ENCODE peak calls at places on chromosome 12, in five cellular contexts. A is mesenchymal stem cell, H is trophoblast cell, Z is H1, S is H9. M is an unnamed sample.

GRCh38 chr12:6041891-6042290 is 82.6 kb downstream of the VWF start:
- DNase-seq in A (peak; percentile 26), H (peak; percentile 14), S (no peak), Z (no peak), M (no peak)

GRCh38 chr12:118655588-118655987 is 279.2 kb downstream of the SUDS3 start:
- DNase-seq in A (no peak), S (no peak), Z (no peak), H (no peak), M (no peak)

GRCh38 chr12:131363841-131364425 is 347.0 kb upstream of the SFSWAP start:
- DNase-seq in H (no peak), S (peak; percentile 24), A (no peak), Z (no peak), M (no peak)

GRCh38 chr12:105329926-105330282 is 587 bp upstream of the C12orf75 start:
- DNase-seq in H (peak; percentile 16), A (no peak), S (no peak), Z (no peak), M (no peak)

GRCh38 chr12:120117961-120118709 is 1.6 kb upstream of the RAB35 start:
- DNase-seq in A (peak; percentile 88), H (no peak), Z (no peak), S (peak; percentile 88), M (no peak)

GRCh38 chr12:132559652-132560420 is 50.5 kb downstream of the LRCOL1 start:
- DNase-seq in S (peak; percentile 69), H (no peak), A (peak; percentile 38), Z (no peak), M (no peak)

GRCh38 chr12:102539651-102540553 is 59.5 kb upstream of the IGF1 start:
- DNase-seq in H (peak; percentile 87), Z (no peak), S (no peak), A (peak; percentile 80), M (peak; percentile 23)

GRCh38 chr12:101707131-101707782 is 9.8 kb downstream of the CHPT1 start:
- DNase-seq in A (peak; percentile 22), Z (no peak), H (no peak), S (no peak), M (no peak)

GRCh38 chr12:72511906-72512305 is 239.7 kb downstream of the TRHDE start:
- DNase-seq in H (no peak), Z (no peak), A (peak; percentile 51), S (no peak), M (peak; percentile 36)

GRCh38 chr12:81284137-81284536 is 206.3 kb downstream of the ACSS3 start:
- DNase-seq in S (peak; percentile 44), H (peak; percentile 41), A (peak; percentile 53), Z (no peak), M (no peak)

GRCh38 chr12:76259660-76260389 is 88.4 kb downstream of the BBS10 start:
- DNase-seq in Z (no peak), H (no peak), S (no peak), A (peak; percentile 85), M (no peak)

GRCh38 chr12:69555461-69555860 is 29.8 kb upstream of the CCT2 start:
- DNase-seq in A (peak; percentile 98), S (no peak), H (peak; percentile 66), Z (no peak), M (no peak)

GRCh38 chr12:67692966-67693365 is 44.4 kb downstream of the DYRK2 start:
- DNase-seq in S (no peak), Z (no peak), H (no peak), A (no peak), M (no peak)

GRCh38 chr12:65832217-65832616 is 7.9 kb downstream of the HMGA2 start:
- DNase-seq in A (no peak), S (no peak), Z (no peak), H (no peak), M (no peak)

GRCh38 chr12:56221233-56221756 is 427 bp downstream of the RNF41 start:
- DNase-seq in S (peak; percentile 64), A (peak; percentile 82), H (peak; percentile 34), Z (no peak), M (peak; percentile 65)

GRCh38 chr12:87383705-87384104 is 645.5 kb downstream of the C12orf50 start:
- DNase-seq in A (no peak), H (no peak), Z (no peak), S (no peak), M (no peak)

GRCh38 chr12:120368789-120369475 is at the start of gene MSI1:
- DNase-seq in S (no peak), H (no peak), A (no peak), Z (no peak), M (no peak)

GRCh38 chr12:111251787-111252186 is 117.1 kb downstream of the PHETA1 start:
- DNase-seq in A (no peak), H (no peak), S (no peak), Z (no peak), M (no peak)

DNA sequence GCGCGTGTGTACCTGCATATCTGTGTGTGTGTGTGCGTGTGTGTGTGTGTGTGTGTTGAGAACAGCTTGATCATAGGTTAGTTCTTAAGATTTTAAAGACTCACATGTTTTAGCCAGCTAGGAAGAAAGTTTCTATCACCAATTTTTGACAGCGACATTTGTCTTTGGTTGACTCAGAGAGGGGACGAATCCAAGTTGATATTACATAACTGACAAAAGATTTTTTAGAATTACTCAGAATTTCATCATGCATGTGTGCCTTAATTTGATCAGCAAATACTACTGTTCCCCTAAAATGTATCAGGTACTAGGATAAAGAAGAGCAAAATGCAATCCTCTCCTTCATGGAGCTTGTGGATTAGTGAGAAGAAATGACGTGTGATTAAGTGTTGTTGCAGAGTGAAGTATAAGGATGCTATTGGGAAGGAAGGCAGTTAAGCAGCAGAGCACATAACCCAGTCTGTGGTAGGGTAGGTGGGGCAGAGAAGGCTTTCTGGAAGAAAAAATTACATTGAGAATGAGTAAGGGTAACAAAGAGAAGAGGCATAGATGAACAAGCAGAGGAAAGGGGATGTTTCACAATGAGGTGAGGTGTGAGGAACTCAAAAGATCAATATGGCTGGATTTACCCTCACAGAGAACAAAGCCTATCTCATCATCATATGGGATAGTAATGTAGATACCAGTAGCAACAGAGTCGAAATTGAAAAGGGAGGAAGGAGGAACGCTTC is 77.5 kb downstream of the ELK3 start:
- DNase-seq in H (no peak), Z (no peak), A (no peak), S (no peak), M (no peak)
- H2BK5ac ChIP-seq in H (no peak overlapping the region), Z (no peak overlapping the region), A (no peak overlapping the region), S (no peak overlapping the region), M (no peak overlapping the region)

GRCh38 chr12:27607611-27608010 is 83.6 kb downstream of the PPFIBP1 start:
- DNase-seq in H (no peak), Z (no peak), S (no peak), A (no peak), M (no peak)

GRCh38 chr12:27604431-27604830 is 80.4 kb downstream of the PPFIBP1 start:
- DNase-seq in A (no peak), Z (no peak), H (no peak), S (no peak), M (no peak)

GRCh38 chr12:27608890-27609289 is 84.9 kb downstream of the PPFIBP1 start:
- DNase-seq in Z (no peak), S (no peak), H (no peak), A (no peak), M (no peak)

GRCh38 chr12:27610380-27610779 is 85.9 kb upstream of the REP15 start:
- DNase-seq in S (no peak), H (no peak), A (peak; percentile 58), Z (no peak), M (no peak)

GRCh38 chr12:27606986-27607385 is 83.0 kb downstream of the PPFIBP1 start:
- DNase-seq in H (no peak), S (no peak), Z (no peak), A (no peak), M (no peak)
- H2BK12ac ChIP-seq in H (no peak overlapping the region), S (no peak overlapping the region), Z (no peak overlapping the region), A (no peak overlapping the region), M (no peak overlapping the region)

DNA sequence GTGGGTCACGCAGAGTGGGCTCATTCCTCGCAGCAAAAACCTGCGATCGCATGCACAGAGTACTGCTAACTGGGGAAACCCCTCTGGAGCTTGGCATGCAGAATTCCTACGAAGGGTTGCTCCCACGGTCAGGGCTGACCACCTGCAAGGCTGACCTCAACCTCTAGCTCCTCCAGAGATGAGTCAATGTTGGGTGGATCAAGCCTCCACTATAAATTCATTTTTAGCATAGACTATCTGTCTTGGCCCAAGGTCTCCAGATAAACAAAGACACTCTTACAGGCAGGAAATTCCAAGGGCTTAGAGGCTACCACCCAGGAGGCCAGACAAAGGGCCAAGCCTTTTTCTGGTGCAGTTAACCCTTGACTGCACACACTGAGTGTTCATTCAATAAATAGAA is 296.5 kb downstream of the TMEM132D start:
- DNase-seq in Z (peak; percentile 15), S (no peak), H (no peak), A (no peak), M (peak; percentile 71)
- H3K27ac ChIP-seq in Z (no peak overlapping the region), S (no peak overlapping the region), H (no peak overlapping the region), A (peak overlapping the region; percentile 66), M (no peak overlapping the region)

DNA sequence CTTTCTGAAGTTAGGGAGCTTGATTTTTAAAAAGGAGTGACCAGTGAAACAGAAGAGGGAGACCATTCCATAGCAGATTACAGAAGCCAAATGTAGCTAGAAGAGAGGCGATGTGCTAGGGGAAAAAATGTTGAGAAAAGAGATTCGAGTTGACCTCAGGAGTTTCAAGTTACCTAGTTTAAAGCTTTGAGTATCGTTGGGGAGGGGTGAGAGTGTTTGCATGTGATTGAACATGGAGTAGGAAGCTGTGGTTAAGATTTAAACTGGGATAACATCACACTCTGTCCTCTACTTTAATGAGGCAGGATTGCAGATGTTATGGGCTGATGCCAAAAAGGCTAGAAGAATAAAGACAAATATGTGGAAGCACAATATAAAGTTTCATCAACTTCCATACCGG is 3.7 kb downstream of the LETMD1 start:
- DNase-seq in Z (no peak), A (no peak), H (no peak), S (no peak), M (no peak)
- H2BK5ac ChIP-seq in Z (no peak overlapping the region), A (no peak overlapping the region), H (no peak overlapping the region), S (no peak overlapping the region), M (no peak overlapping the region)

DNA sequence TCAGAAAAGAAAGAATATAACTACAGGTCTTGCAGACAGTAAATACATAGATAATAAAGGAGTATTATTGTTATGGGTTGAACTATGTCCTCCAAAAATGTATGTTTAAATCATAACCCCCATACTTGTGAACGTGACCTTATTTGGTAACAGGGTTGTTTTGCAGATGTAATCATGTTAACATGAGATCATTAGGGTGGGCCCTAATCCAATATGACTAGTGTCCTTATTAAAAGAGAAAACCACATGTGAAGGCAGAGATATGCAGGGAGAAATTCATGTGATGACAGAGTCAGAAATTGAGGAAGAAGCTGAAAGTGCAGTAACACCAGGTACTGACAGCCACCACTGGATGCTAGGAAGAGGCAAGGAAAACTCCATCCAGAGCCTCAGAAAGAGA is 29.0 kb downstream of the MAGOHB start:
- DNase-seq in H (no peak), S (no peak), A (no peak), Z (no peak), M (no peak)
- H2BK12ac ChIP-seq in H (no peak overlapping the region), S (no peak overlapping the region), A (no peak overlapping the region), Z (no peak overlapping the region), M (no peak overlapping the region)

GRCh38 chr12:98970210-98970609 is 325.1 kb downstream of the APAF1 start:
- DNase-seq in H (no peak), A (no peak), Z (no peak), S (no peak), M (no peak)
- H3K27ac ChIP-seq in H (no peak overlapping the region), A (no peak overlapping the region), Z (no peak overlapping the region), S (no peak overlapping the region), M (no peak overlapping the region)

DNA sequence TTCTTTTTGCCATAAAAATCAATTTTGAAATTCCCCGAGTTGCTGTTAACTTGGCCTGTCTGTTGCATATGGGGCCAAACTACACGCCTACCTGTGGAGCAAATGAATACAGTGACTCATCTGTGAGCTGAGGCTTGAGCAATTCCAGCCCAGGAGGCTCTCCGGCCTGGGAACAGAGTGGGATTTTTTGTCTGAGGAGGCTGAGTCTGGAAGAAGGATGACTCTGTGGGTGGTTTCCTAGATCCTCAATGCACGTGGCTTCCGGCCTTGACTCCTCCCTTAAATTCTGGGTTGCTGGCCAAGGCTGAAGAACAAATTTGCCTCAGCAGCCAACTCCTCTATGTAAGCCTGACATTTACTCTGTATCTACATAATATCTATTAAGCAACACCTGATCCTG is 124.1 kb downstream of the SSPN start:
- DNase-seq in S (no peak), Z (peak; percentile 3), H (peak; percentile 57), A (peak; percentile 95), M (no peak)
- H2BK5ac ChIP-seq in S (no peak overlapping the region), Z (no peak overlapping the region), H (no peak overlapping the region), A (peak overlapping the region; percentile 81), M (no peak overlapping the region)